ENCODE peak calls at places on chromosomes 3 and 15, in seven cellular contexts. N, C, X, R, B, T and I are unnamed samples. For H3K79me1, the result is how much of the 10 kb centered on the place peaks cover.

GRCh38 chr3:32733631-32734229 is 48.7 kb downstream of the CNOT10 start:
- DNase-seq in N (peak), T (peak), B (no peak), X (peak), C (no peak), R (peak), I (peak)

GRCh38 chr3:102174312-102174712 is 260.5 kb upstream of the ZPLD1 start:
- DNase-seq in R (peak), T (no peak), N (peak), B (no peak), C (no peak), X (no peak), I (no peak)

GRCh38 chr3:46926039-46926438 is 48.5 kb downstream of the PTH1R start:
- DNase-seq in T (no peak), X (no peak), R (peak), B (no peak), N (peak), C (no peak), I (no peak)

GRCh38 chr15:97072560-97072959 is 742.1 kb downstream of the NR2F2 start:
- DNase-seq in B (no peak), N (peak), T (no peak), X (no peak), R (no peak), C (no peak), I (no peak)

GRCh38 chr3:150271578-150271930 is 136.5 kb upstream of the TSC22D2 start:
- DNase-seq in B (no peak), X (no peak), C (no peak), R (no peak), N (no peak), T (no peak), I (no peak)

GRCh38 chr15:70299931-70300858 is 202.5 kb upstream of the TLE3 start:
- DNase-seq in R (no peak), N (no peak), B (no peak), X (no peak), T (no peak), C (no peak), I (peak)

GRCh38 chr3:30708472-30708871 is 102.1 kb downstream of the TGFBR2 start:
- DNase-seq in B (no peak), T (no peak), X (no peak), R (no peak), C (no peak), N (no peak), I (no peak)

GRCh38 chr15:58919232-58919631 is 14.2 kb downstream of the SLTM start:
- DNase-seq in C (no peak), X (no peak), R (no peak), B (no peak), N (no peak), T (peak), I (no peak)

GRCh38 chr3:55571913-55572312 is 84.8 kb upstream of the WNT5A start:
- DNase-seq in X (peak), R (no peak), C (peak), T (peak), N (peak), B (peak), I (peak)

GRCh38 chr3:136805795-136806194 is 13.1 kb upstream of the SLC35G2 start:
- DNase-seq in X (no peak), R (no peak), N (no peak), T (peak), B (no peak), C (no peak), I (no peak)

GRCh38 chr3:12408984-12409383 is 75.3 kb upstream of the TSEN2 start:
- DNase-seq in T (no peak), N (no peak), C (no peak), R (no peak), X (no peak), B (no peak), I (no peak)

GRCh38 chr15:74396445-74397238 is 29.2 kb upstream of the CYP11A1 start:
- DNase-seq in T (peak), N (no peak), X (no peak), B (no peak), C (no peak), R (peak), I (peak)

GRCh38 chr3:123629747-123630047 is 44.8 kb upstream of the HACD2 start:
- DNase-seq in R (no peak), C (no peak), B (no peak), T (no peak), X (no peak), N (no peak), I (no peak)

GRCh38 chr3:127406309-127407025 is 118.6 kb upstream of the PRR20G start:
- DNase-seq in C (peak), B (no peak), T (peak), X (no peak), N (no peak), R (peak), I (peak)

GRCh38 chr15:62495670-62496328 is 330.7 kb upstream of the C2CD4B start:
- DNase-seq in R (peak), N (peak), B (no peak), T (peak), X (no peak), C (no peak), I (peak)

GRCh38 chr15:48352474-48353072 is 21.3 kb downstream of the DUT start:
- DNase-seq in R (peak), B (peak), C (peak), T (peak), X (peak), N (peak), I (peak)

GRCh38 chr3:59809016-59809415 is 759.2 kb upstream of the CFAP20DC start:
- DNase-seq in T (no peak), X (no peak), N (peak), B (no peak), R (peak), C (no peak), I (peak)

GRCh38 chr3:65995030-65995429 is 43.7 kb downstream of the MAGI1 start:
- DNase-seq in R (peak), X (no peak), N (peak), B (no peak), C (no peak), T (peak), I (peak)

DNA sequence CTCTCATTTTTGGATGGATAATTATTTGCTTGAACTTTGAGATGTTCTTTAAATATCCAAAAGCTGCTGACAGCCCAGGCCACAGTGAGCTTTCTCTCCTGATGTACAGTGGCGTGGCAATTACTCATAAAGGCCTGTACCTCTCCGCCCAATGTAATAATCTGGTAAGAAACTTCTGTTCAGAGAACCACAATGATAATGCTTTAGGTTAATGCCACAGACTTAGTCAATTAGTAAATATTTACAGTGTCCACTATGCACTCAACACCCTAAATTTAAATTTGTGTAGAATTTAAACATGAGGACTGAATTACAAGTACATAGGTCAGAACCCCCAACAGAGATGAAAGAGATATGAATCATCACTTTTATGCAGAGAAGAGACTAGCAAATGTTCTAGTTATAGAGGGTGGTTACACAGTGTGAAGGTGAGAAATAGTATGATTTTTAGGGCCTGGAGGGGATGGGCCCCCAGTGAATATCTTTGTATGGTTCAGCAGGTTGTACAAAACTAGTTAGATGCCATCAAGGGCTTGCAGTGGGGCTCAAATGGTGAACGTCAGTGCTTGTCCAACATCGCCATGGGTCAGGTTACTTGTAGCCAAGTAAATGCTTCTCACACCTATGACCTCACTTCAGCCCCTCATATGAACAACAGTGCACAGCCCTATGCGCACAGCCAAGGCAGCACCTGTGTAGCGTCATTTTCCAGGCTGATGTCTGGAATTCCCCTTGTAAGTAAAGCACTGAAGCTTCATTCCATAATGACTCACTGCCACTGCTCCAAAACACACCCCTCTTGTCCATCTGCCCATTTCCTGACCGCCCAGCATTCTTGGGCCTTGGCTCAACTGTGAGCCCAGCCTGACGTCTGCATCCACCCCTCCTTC is 13.3 kb downstream of the ABHD2 start:
- DNase-seq in T (peak), C (no peak), B (no peak), X (no peak), R (peak), N (peak), I (no peak)
- H3K79me1 ChIP-seq in T (under half), C (under half), B (under half), X (under half), R (half or more), N (under half), I (under half)

GRCh38 chr15:60675763-60676162 is 196.8 kb upstream of the ICE2 start:
- DNase-seq in N (no peak), R (no peak), X (no peak), B (no peak), C (no peak), T (no peak), I (no peak)
- H3K79me1 ChIP-seq in N (under half), R (under half), X (under half), B (under half), C (under half), T (under half), I (under half)

DNA sequence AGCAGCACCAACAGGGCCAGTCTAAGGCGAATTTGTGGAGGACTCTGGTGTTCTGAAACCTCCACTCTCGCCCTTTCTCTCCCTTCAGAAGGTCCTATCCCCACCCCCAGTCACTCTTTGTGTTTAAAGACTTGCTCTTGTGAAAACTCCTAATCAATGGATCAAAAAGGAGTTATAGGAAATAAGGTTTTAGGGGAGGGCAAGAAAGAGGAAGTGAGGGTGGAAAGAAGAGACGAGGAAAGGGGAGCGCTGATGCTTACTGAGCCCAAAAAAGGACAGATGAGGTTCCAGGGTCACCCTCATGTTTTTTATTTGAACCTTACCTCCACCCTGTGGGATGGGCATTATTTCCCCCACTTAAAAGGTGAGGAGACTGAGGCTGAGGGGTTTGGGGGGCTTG is 70.0 kb upstream of the SLC6A11 start:
- DNase-seq in C (no peak), R (no peak), B (no peak), X (no peak), N (no peak), T (no peak), I (no peak)
- H3K79me1 ChIP-seq in C (under half), R (under half), B (under half), X (under half), N (under half), T (under half), I (under half)

GRCh38 chr3:171364500-171364899 is 95.7 kb downstream of the TNIK start:
- DNase-seq in N (no peak), R (no peak), T (no peak), B (no peak), C (no peak), X (no peak), I (no peak)
- H3K79me1 ChIP-seq in N (under half), R (under half), T (under half), B (under half), C (under half), X (under half), I (under half)

DNA sequence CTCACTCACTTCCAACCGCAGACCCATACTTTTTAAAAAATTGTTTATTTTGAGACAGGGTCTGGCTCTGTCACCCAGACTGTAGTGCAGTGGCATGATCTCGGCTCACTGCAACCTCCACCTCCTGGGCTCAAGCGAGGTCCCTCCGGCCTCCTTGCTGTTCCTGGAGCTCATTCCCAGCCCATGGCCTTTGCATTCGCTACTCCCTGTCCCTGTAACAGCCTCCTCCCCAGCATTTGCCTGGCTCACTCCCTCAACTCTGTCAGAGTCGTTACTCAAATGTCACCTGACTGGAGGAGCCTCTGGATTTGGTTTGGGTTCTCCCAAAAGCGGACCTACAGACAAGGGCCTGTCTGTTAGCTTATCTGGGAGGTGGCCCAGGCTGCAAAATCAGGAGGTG is 432.6 kb upstream of the PROK2 start:
- DNase-seq in X (no peak), R (no peak), N (no peak), T (no peak), C (no peak), B (no peak), I (no peak)
- H3K79me1 ChIP-seq in X (under half), R (under half), N (under half), T (under half), C (under half), B (under half), I (under half)

GRCh38 chr3:177551431-177551836 is 354.2 kb upstream of the TBL1XR1 start:
- DNase-seq in N (no peak), R (no peak), B (no peak), X (no peak), T (no peak), C (no peak), I (no peak)
- H3K79me1 ChIP-seq in N (under half), R (under half), B (under half), X (under half), T (under half), C (under half), I (under half)